ENCODE peak calls at places on chromosomes 7 and 10, in seven cellular contexts. F is prostate gland, S is GM23338, E is SK-N-SH, D is HCT116, A is stomach, N is upper lobe of left lung. M is an unnamed sample.

GRCh38 chr7:122155566-122155965 is 11.5 kb upstream of the AASS start:
- DNase-seq in F (no peak), S (no peak), E (no peak), D (no peak), A (no peak), N (no peak), M (no peak)

GRCh38 chr10:5659702-5660528 is 6.5 kb downstream of the ASB13 start:
- DNase-seq in F (no peak), S (peak), E (no peak), D (peak), A (peak), N (no peak), M (no peak)

GRCh38 chr7:23181684-23182553 is at the start of gene NUP42:
- DNase-seq in F (peak), S (peak), E (peak), D (peak), A (peak), N (peak), M (peak)

GRCh38 chr10:119655566-119656001 is 4.4 kb downstream of the BAG3 start:
- DNase-seq in F (peak), S (no peak), E (peak), D (no peak), A (peak), N (no peak), M (no peak)

GRCh38 chr10:810351-810846 is 120.9 kb upstream of the DIP2C start:
- DNase-seq in F (no peak), S (peak), E (peak), D (no peak), A (no peak), N (no peak), M (no peak)

GRCh38 chr7:4093492-4093891 is 588.6 kb upstream of the FOXK1 start:
- DNase-seq in F (no peak), S (no peak), E (no peak), D (no peak), A (no peak), N (peak), M (no peak)

GRCh38 chr7:158904599-158904998 is 48.2 kb downstream of the DYNC2I1 start:
- DNase-seq in F (no peak), S (no peak), E (peak), D (no peak), A (no peak), N (no peak), M (no peak)

GRCh38 chr7:101604331-101604933 is 24.7 kb downstream of the MYL10 start:
- DNase-seq in F (no peak), S (no peak), E (no peak), D (no peak), A (no peak), N (no peak), M (no peak)

GRCh38 chr7:140082770-140083169 is 20.0 kb upstream of the PARP12 start:
- DNase-seq in F (no peak), S (no peak), E (no peak), D (no peak), A (no peak), N (peak), M (no peak)

GRCh38 chr10:99920901-99921300 is 88.8 kb downstream of the DNMBP start:
- DNase-seq in F (no peak), S (no peak), E (no peak), D (no peak), A (no peak), N (no peak), M (no peak)

GRCh38 chr10:45001382-45002148 is 842 bp downstream of the ZNF22 start:
- DNase-seq in F (peak), S (peak), E (peak), D (no peak), A (peak), N (no peak), M (peak)

GRCh38 chr10:78298835-78299234 is 265.2 kb downstream of the RPS24 start:
- DNase-seq in F (no peak), S (no peak), E (no peak), D (no peak), A (no peak), N (no peak), M (no peak)

GRCh38 chr10:69088471-69088769 is 517 bp downstream of the SRGN start:
- DNase-seq in F (no peak), S (no peak), E (no peak), D (no peak), A (no peak), N (no peak), M (no peak)

GRCh38 chr10:61752111-61753011 is 89.6 kb downstream of the CABCOCO1 start:
- DNase-seq in F (no peak), S (no peak), E (no peak), D (peak), A (no peak), N (no peak), M (no peak)

GRCh38 chr10:123140983-123141390 is 5.2 kb downstream of the HMX3 start:
- DNase-seq in F (no peak), S (no peak), E (no peak), D (no peak), A (no peak), N (no peak), M (peak)

GRCh38 chr10:63681965-63682704 is 160.9 kb downstream of the REEP3 start:
- DNase-seq in F (peak), S (no peak), E (no peak), D (no peak), A (no peak), N (no peak), M (no peak)

GRCh38 chr7:117717341-117717740 is 155.9 kb downstream of the CTTNBP2 start:
- DNase-seq in F (no peak), S (no peak), E (no peak), D (no peak), A (no peak), N (no peak), M (no peak)

GRCh38 chr7:3393862-3394261 is 92.8 kb downstream of the SDK1 start:
- DNase-seq in F (no peak), S (no peak), E (no peak), D (no peak), A (no peak), N (no peak), M (no peak)

GRCh38 chr7:82542665-82543064 is 99.1 kb upstream of the CACNA2D1 start:
- DNase-seq in F (no peak), S (no peak), E (no peak), D (no peak), A (no peak), N (no peak), M (no peak)

GRCh38 chr10:119644994-119645393 is 6.2 kb upstream of the BAG3 start:
- DNase-seq in F (no peak), S (no peak), E (no peak), D (no peak), A (no peak), N (no peak), M (no peak)

GRCh38 chr7:28055161-28055544 is 125.4 kb downstream of the JAZF1 start:
- DNase-seq in F (no peak), S (no peak), E (no peak), D (no peak), A (no peak), N (no peak), M (no peak)
- H3K27ac ChIP-seq in F (no peak), S (no peak), E (peak), D (no peak), A (no peak), N (no peak), M (no peak)

GRCh38 chr10:14891151-14891550 is 12.5 kb downstream of the SUV39H2 start:
- DNase-seq in F (no peak), S (no peak), E (no peak), D (no peak), A (no peak), N (no peak), M (no peak)

GRCh38 chr10:14884082-14884481 is 5.4 kb downstream of the SUV39H2 start:
- DNase-seq in F (no peak), S (no peak), E (no peak), D (no peak), A (no peak), N (no peak), M (no peak)

GRCh38 chr10:14889318-14889717 is 10.7 kb downstream of the SUV39H2 start:
- DNase-seq in F (no peak), S (peak), E (peak), D (no peak), A (no peak), N (no peak), M (no peak)
- TF ChIP-seq CTCF in F (peak), S (peak), E (peak), D (peak), A (no peak), N (no peak), M (no peak)

GRCh38 chr7:50531401-50531906 is 33.8 kb downstream of the DDC start:
- DNase-seq in F (no peak), S (peak), E (peak), D (peak), A (no peak), N (no peak), M (peak)

GRCh38 chr7:50530771-50531170 is 34.4 kb downstream of the DDC start:
- DNase-seq in F (no peak), S (no peak), E (no peak), D (no peak), A (no peak), N (no peak), M (no peak)

GRCh38 chr7:50529093-50529862 is 35.9 kb downstream of the DDC start:
- DNase-seq in F (no peak), S (no peak), E (no peak), D (no peak), A (no peak), N (no peak), M (peak)

GRCh38 chr7:50533849-50534248 is 31.4 kb downstream of the DDC start:
- DNase-seq in F (no peak), S (no peak), E (no peak), D (no peak), A (no peak), N (no peak), M (peak)

DNA sequence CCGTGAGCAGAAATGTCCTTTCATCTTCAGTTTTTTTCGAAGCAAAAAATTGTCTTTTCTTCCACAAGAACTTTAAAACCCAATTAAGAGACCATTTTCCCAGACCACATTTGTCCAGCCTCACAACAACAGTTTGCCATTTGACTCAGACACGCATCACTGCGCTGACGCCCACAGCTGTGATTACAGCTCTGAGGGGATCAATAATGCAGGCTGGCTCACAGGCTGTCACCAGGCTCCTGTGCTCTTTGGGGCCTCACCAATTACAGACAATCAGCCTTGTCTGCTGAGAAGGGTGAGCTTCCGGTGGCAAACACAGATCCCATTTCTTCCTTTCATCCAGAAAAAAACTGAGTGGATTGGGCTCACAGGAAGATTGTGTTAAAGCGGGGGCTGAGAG is 33.3 kb downstream of the DDC start:
- DNase-seq in F (no peak), S (no peak), E (peak), D (no peak), A (no peak), N (no peak), M (peak)
- TF ChIP-seq POLR2AphosphoS5 in F (no peak), S (no peak), E (no peak), D (no peak), A (no peak), N (no peak), M (no peak)

GRCh38 chr10:88927291-88927690 is 25.3 kb downstream of the ACTA2 start:
- DNase-seq in F (no peak), S (no peak), E (no peak), D (no peak), A (no peak), N (no peak), M (no peak)
- H3K27ac ChIP-seq in F (no peak), S (no peak), E (peak), D (no peak), A (no peak), N (peak), M (peak)

M was measured in esophagus muscularis mucosa.